ENCODE peak calls at places on chromosomes 6 and 20, in five cellular contexts. C, V, I, S and T are unnamed samples.

GRCh38 chr20:35820715-35821114 is 48.9 kb downstream of the PHF20 start:
- DNase-seq in C (no peak), V (peak; percentile 52), I (peak; percentile 44), S (no peak), T (no peak)

GRCh38 chr6:3625980-3626533 is 125.5 kb downstream of the PXDC1 start:
- DNase-seq in C (no peak), V (no peak), I (no peak), S (no peak), T (no peak)

GRCh38 chr6:158059108-158059507 is 77.4 kb downstream of the SYNJ2 start:
- DNase-seq in C (no peak), V (no peak), I (no peak), S (no peak), T (no peak)

GRCh38 chr6:38348366-38348765 is 291.4 kb downstream of the BTBD9 start:
- DNase-seq in C (no peak), V (no peak), I (no peak), S (no peak), T (no peak)

GRCh38 chr6:80132942-80133517 is 26.6 kb downstream of the BCKDHB start:
- DNase-seq in C (no peak), V (peak; percentile 72), I (peak; percentile 81), S (peak; percentile 16), T (no peak)

GRCh38 chr6:3390698-3391097 is 66.2 kb downstream of the SLC22A23 start:
- DNase-seq in C (no peak), V (peak; percentile 69), I (peak; percentile 99), S (no peak), T (no peak)

GRCh38 chr6:153129873-153130514 is 1.1 kb downstream of the RGS17 start:
- DNase-seq in C (peak; percentile 60), V (peak; percentile 12), I (peak; percentile 25), S (no peak), T (peak; percentile 26)

GRCh38 chr6:90397929-90398674 is 101.5 kb upstream of the BACH2 start:
- DNase-seq in C (no peak), V (peak; percentile 32), I (no peak), S (no peak), T (no peak)

GRCh38 chr20:59912609-59913008 is 20.8 kb downstream of the SYCP2 start:
- DNase-seq in C (no peak), V (no peak), I (no peak), S (no peak), T (no peak)

GRCh38 chr6:44053760-44054556 is 73.3 kb downstream of the MRPL14 start:
- DNase-seq in C (no peak), V (peak; percentile 87), I (peak; percentile 91), S (no peak), T (no peak)

GRCh38 chr6:105209950-105210706 is 30.3 kb upstream of the POPDC3 start:
- DNase-seq in C (no peak), V (peak; percentile 85), I (peak; percentile 85), S (peak; percentile 33), T (no peak)

GRCh38 chr6:958531-958930 is 265.6 kb upstream of the EXOC2 start:
- DNase-seq in C (no peak), V (peak; percentile 89), I (peak; percentile 68), S (peak; percentile 57), T (no peak)

GRCh38 chr6:32979720-32980487 is 11.5 kb downstream of the BRD2 start:
- DNase-seq in C (no peak), V (no peak), I (no peak), S (no peak), T (no peak)

GRCh38 chr6:33305052-33305451 is 6.3 kb upstream of the RGL2 start:
- DNase-seq in C (no peak), V (no peak), I (no peak), S (no peak), T (no peak)

GRCh38 chr6:134398453-134398852 is 80.5 kb upstream of the SGK1 start:
- DNase-seq in C (no peak), V (no peak), I (no peak), S (no peak), T (no peak)

GRCh38 chr6:24606200-24606599 is 39.8 kb downstream of the KIAA0319 start:
- DNase-seq in C (no peak), V (no peak), I (no peak), S (no peak), T (no peak)

GRCh38 chr20:11917663-11918062 is at the start of gene BTBD3:
- DNase-seq in C (peak; percentile 67), V (peak; percentile 79), I (peak; percentile 78), S (peak; percentile 29), T (peak; percentile 34)

GRCh38 chr20:50709574-50709973 is 18.2 kb upstream of the RIPOR3 start:
- DNase-seq in C (no peak), V (no peak), I (no peak), S (no peak), T (no peak)

GRCh38 chr6:95518630-95519227 is 58.6 kb upstream of the MANEA start:
- DNase-seq in C (no peak), V (no peak), I (no peak), S (no peak), T (no peak)

GRCh38 chr6:18307006-18307405 is 42.7 kb upstream of the DEK start:
- DNase-seq in C (no peak), V (peak; percentile 48), I (peak; percentile 37), S (no peak), T (no peak)

GRCh38 chr6:144064831-144065668 is 30.3 kb downstream of the SF3B5 start:
- DNase-seq in C (no peak), V (no peak), I (no peak), S (no peak), T (peak; percentile 29)

GRCh38 chr6:6981923-6982322 is 125.8 kb upstream of the RREB1 start:
- DNase-seq in C (no peak), V (no peak), I (no peak), S (no peak), T (no peak)

GRCh38 chr6:82862543-82862942 is 203.1 kb downstream of the UBE3D start:
- DNase-seq in C (no peak), V (peak; percentile 37), I (peak; percentile 79), S (no peak), T (no peak)

GRCh38 chr20:46959081-46959692 is 64.5 kb downstream of the EYA2 start:
- DNase-seq in C (no peak), V (peak; percentile 99), I (peak; percentile 89), S (peak; percentile 86), T (no peak)

GRCh38 chr6:129637340-129638054 is 72.5 kb downstream of the ARHGAP18 start:
- DNase-seq in C (no peak), V (no peak), I (no peak), S (no peak), T (no peak)

GRCh38 chr6:31300797-31301196 is 28.9 kb upstream of the HLA-C start:
- DNase-seq in C (no peak), V (no peak), I (no peak), S (no peak), T (no peak)

GRCh38 chr20:53643031-53643832 is 49.6 kb upstream of the ZNF217 start:
- DNase-seq in C (no peak), V (peak; percentile 80), I (peak; percentile 83), S (no peak), T (peak; percentile 79)

GRCh38 chr6:40856271-40856670 is 182.8 kb downstream of the UNC5CL start:
- DNase-seq in C (no peak), V (no peak), I (no peak), S (no peak), T (no peak)

GRCh38 chr20:43583982-43584432 is 6.7 kb upstream of the IFT52 start:
- DNase-seq in C (peak; percentile 77), V (peak; percentile 97), I (peak; percentile 98), S (peak; percentile 92), T (no peak)

GRCh38 chr6:170232186-170233002 is 58.5 kb downstream of the DLL1 start:
- DNase-seq in C (peak; percentile 52), V (peak; percentile 62), I (peak; percentile 10), S (peak; percentile 3), T (no peak)

GRCh38 chr6:81892911-81893310 is 140.4 kb upstream of the TENT5A start:
- DNase-seq in C (no peak), V (no peak), I (no peak), S (no peak), T (no peak)

GRCh38 chr20:54263266-54263665 is 55.4 kb downstream of the PFDN4 start:
- DNase-seq in C (no peak), V (peak; percentile 68), I (no peak), S (peak; percentile 46), T (no peak)

GRCh38 chr20:6164421-6165341 is 41.9 kb upstream of the FERMT1 start:
- DNase-seq in C (peak; percentile 69), V (no peak), I (peak; percentile 28), S (no peak), T (no peak)

GRCh38 chr20:6173481-6173880 is 50.7 kb upstream of the FERMT1 start:
- DNase-seq in C (no peak), V (no peak), I (no peak), S (no peak), T (no peak)

GRCh38 chr20:6169251-6169650 is 46.4 kb upstream of the FERMT1 start:
- DNase-seq in C (no peak), V (peak; percentile 12), I (peak; percentile 10), S (no peak), T (no peak)
- TF ChIP-seq CTCF in C (no peak), V (peak; percentile 14), I (no peak), S (no peak), T (no peak)

GRCh38 chr20:44702776-44703175 is 12.4 kb upstream of the CCN5 start:
- DNase-seq in C (peak; percentile 90), V (peak; percentile 91), I (peak; percentile 98), S (peak; percentile 87), T (peak; percentile 64)

GRCh38 chr20:44701889-44702288 is 13.3 kb upstream of the CCN5 start:
- DNase-seq in C (peak; percentile 19), V (no peak), I (no peak), S (no peak), T (no peak)

GRCh38 chr20:44700306-44700705 is 14.9 kb upstream of the CCN5 start:
- DNase-seq in C (peak; percentile 34), V (no peak), I (no peak), S (no peak), T (no peak)

GRCh38 chr20:44703183-44703925 is 11.8 kb upstream of the CCN5 start:
- DNase-seq in C (no peak), V (no peak), I (peak; percentile 44), S (no peak), T (no peak)

GRCh38 chr20:44701116-44701865 is 13.9 kb upstream of the CCN5 start:
- DNase-seq in C (peak; percentile 52), V (peak; percentile 19), I (no peak), S (no peak), T (no peak)
- TF ChIP-seq CTCF in C (no peak), V (no peak), I (no peak), S (peak; percentile 5), T (no peak)

DNA sequence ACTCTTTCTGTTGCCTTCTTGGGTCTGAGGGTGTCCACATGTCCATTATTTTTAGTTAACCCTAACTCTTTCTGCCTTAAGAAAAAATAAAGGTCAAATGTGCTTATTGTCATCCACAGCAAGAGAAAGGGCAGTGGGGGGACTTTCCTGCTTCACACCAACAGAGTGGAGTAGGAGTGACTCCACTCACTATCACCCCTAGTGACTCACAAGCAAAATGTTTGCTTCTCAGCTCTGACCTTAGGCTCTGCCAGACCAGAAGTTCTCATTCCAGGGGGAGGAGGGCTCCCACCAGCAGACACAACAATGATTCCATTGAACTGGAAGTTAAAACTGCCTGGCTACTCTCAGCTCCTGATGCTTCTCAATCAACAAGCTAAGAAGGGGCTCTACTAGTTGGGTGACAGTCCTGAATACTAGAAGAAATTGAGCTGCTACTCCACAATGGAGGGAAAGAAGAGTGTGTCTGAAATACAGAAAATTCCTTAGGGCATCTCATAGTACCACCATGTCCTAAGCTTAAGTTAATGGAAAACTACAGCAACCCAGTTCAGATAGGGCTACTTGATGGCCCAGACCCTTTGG is 83.9 kb upstream of the AFDN start:
- DNase-seq in C (no peak), V (no peak), I (no peak), S (no peak), T (no peak)
- TF ChIP-seq CTCF in C (no peak), V (no peak), I (no peak), S (no peak), T (no peak)

GRCh38 chr20:38805958-38806854 is 709 bp downstream of the PPP1R16B start:
- DNase-seq in C (peak; percentile 67), V (no peak), I (no peak), S (no peak), T (peak; percentile 57)
- TF ChIP-seq CTCF in C (no peak), V (no peak), I (no peak), S (no peak), T (peak; percentile 35)